ENCODE peak calls at places on chromosome 11, in five cellular contexts. Q is GM20000; A is endothelial cell of umbilical vein; L is activated CD8-positive, alpha-beta T cell treated with anti-CD3 and anti-CD28 coated beads for 36 hours; F is fibroblast of mammary gland. O is an unnamed sample.

GRCh38 chr11:115672999-115673411 is 168.8 kb upstream of the CADM1 start:
- DNase-seq in Q (no peak), A (no peak), L (no peak), F (no peak), O (no peak)

GRCh38 chr11:83437939-83438338 is 151.8 kb upstream of the CCDC90B start:
- DNase-seq in Q (no peak), A (no peak), L (no peak), F (no peak), O (no peak)

GRCh38 chr11:74269161-74269809 is 42.2 kb downstream of the P4HA3 start:
- DNase-seq in Q (no peak), A (no peak), L (peak), F (peak), O (no peak)

GRCh38 chr11:111540921-111541208 is 345 bp downstream of the LAYN start:
- DNase-seq in Q (peak), A (no peak), L (no peak), F (no peak), O (no peak)

GRCh38 chr11:36292311-36292722 is 3.1 kb upstream of the COMMD9 start:
- DNase-seq in Q (peak), A (peak), L (no peak), F (peak), O (no peak)

GRCh38 chr11:103035656-103036434 is 56.1 kb downstream of the DCUN1D5 start:
- DNase-seq in Q (peak), A (peak), L (peak), F (peak), O (no peak)

GRCh38 chr11:86688398-86689179 is 16.2 kb upstream of the ME3 start:
- DNase-seq in Q (no peak), A (no peak), L (peak), F (peak), O (no peak)

GRCh38 chr11:15720460-15720859 is 605.7 kb downstream of the INSC start:
- DNase-seq in Q (no peak), A (no peak), L (no peak), F (no peak), O (no peak)

GRCh38 chr11:43573233-43573632 is 107.3 kb upstream of the HSD17B12 start:
- DNase-seq in Q (peak), A (no peak), L (peak), F (peak), O (no peak)

GRCh38 chr11:46388619-46389449 is 2.7 kb downstream of the CHRM4 start:
- DNase-seq in Q (no peak), A (no peak), L (no peak), F (no peak), O (no peak)

GRCh38 chr11:123351375-123351774 is 78.7 kb upstream of the GRAMD1B start:
- DNase-seq in Q (no peak), A (no peak), L (no peak), F (no peak), O (no peak)

GRCh38 chr11:10413268-10413667 is 41.8 kb upstream of the AMPD3 start:
- DNase-seq in Q (no peak), A (peak), L (peak), F (no peak), O (no peak)

GRCh38 chr11:126415669-126416420 is 60.4 kb downstream of the ST3GAL4 start:
- DNase-seq in Q (no peak), A (no peak), L (no peak), F (no peak), O (no peak)

GRCh38 chr11:19553683-19554333 is 158.8 kb upstream of the NAV2 start:
- DNase-seq in Q (peak), A (peak), L (peak), F (peak), O (peak)

GRCh38 chr11:19552100-19552499 is 160.5 kb upstream of the NAV2 start:
- DNase-seq in Q (no peak), A (no peak), L (no peak), F (peak), O (no peak)

GRCh38 chr11:19555266-19555665 is 157.4 kb upstream of the NAV2 start:
- DNase-seq in Q (no peak), A (no peak), L (no peak), F (no peak), O (no peak)

GRCh38 chr11:19552684-19553083 is 160.0 kb upstream of the NAV2 start:
- DNase-seq in Q (no peak), A (no peak), L (no peak), F (no peak), O (no peak)

DNA sequence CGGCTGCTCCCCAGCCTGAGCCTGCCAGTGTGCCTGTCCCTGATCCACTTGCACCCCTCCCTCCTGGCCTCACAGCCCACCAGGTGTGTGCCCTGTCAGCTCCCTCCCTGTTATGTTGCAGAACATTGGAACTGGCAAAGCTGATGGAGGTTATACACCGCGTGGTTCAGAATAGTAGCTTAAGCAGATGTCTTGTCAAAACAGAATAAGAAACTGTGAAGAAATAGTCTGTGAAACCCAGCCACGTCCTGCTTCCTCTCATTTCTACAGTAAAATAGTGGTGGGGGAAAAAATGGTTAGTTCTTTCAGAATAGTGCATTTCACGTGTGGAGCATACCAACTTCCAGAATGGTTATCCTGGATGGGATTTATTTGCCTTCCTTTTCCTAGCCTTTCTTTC is 161.2 kb upstream of the NAV2 start:
- DNase-seq in Q (no peak), A (no peak), L (no peak), F (no peak), O (no peak)
- TF ChIP-seq CTCF in Q (no peak), A (no peak), L (no peak), F (no peak), O (no peak)

DNA sequence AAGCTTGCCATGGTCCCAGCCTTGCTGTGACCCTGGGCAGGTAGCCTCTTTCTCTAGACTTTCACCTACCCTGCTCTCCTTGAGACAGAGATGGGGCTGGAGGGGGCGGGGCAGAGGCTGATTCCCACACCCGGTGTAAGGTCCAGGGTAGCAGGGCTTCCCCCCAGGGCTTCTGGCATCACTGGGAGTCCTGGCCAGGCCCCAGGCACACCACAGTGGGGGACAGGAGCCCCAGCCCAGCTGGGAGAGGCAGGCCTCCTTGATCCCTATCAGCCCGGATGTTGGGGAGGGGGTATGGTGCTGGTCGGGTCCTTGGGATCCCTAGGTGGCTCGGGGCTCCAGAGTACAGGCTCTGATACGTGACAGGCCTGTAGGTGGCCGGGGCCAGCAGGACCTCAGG is 1.7 kb upstream of the NUDT8 start:
- DNase-seq in Q (no peak), A (no peak), L (no peak), F (no peak), O (no peak)
- TF ChIP-seq CTCF in Q (no peak), A (no peak), L (no peak), F (no peak), O (no peak)

GRCh38 chr11:131674051-131674755 is 303.8 kb downstream of the NTM start:
- DNase-seq in Q (peak), A (peak), L (peak), F (peak), O (no peak)
- TF ChIP-seq CTCF in Q (peak), A (peak), L (peak), F (peak), O (peak)

GRCh38 chr11:60870276-60870675 is 2.9 kb downstream of the ZP1 start:
- DNase-seq in Q (no peak), A (no peak), L (no peak), F (no peak), O (no peak)

GRCh38 chr11:60872952-60873524 is 5.7 kb downstream of the ZP1 start:
- DNase-seq in Q (no peak), A (no peak), L (no peak), F (peak), O (no peak)

GRCh38 chr11:60872124-60872951 is 5.0 kb downstream of the ZP1 start:
- DNase-seq in Q (no peak), A (no peak), L (no peak), F (peak), O (no peak)

GRCh38 chr11:60870733-60871377 is 3.5 kb downstream of the ZP1 start:
- DNase-seq in Q (no peak), A (no peak), L (peak), F (no peak), O (no peak)

DNA sequence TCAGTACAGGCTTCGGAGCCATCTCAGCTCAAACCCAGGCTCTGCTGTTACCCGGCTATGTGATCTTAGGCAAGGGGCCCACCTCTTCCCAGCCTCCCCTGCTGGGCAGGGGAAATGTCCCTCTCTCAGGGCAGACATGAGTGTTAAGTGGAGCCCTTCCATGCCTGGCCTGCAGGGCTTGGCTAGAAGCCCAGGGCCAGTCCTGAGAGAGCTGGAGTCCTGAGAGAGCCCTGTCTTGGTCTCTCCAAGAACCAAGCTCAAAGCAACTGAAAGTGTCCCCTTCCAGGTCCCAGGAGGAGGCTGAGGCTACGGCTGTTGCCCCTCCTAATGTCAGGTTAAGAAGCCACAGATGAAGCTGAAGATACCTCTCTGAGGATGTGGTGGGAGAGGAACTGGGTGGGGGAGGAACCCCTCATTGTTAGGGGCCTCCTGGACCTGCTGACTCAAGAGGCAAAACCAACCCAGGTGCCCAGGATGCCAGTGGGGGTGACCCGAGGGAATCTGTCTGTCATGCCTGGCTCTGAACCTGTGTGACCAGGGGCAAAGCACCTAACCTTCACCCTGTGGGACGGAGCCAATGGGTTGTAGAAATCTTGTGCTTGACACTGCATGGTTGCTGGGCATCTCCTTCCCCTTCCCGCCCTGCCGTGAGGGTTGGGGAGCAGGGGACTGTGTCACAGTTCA is 4.2 kb downstream of the ZP1 start:
- DNase-seq in Q (no peak), A (no peak), L (peak), F (peak), O (no peak)
- TF ChIP-seq CTCF in Q (no peak), A (no peak), L (no peak), F (peak), O (no peak)

DNA sequence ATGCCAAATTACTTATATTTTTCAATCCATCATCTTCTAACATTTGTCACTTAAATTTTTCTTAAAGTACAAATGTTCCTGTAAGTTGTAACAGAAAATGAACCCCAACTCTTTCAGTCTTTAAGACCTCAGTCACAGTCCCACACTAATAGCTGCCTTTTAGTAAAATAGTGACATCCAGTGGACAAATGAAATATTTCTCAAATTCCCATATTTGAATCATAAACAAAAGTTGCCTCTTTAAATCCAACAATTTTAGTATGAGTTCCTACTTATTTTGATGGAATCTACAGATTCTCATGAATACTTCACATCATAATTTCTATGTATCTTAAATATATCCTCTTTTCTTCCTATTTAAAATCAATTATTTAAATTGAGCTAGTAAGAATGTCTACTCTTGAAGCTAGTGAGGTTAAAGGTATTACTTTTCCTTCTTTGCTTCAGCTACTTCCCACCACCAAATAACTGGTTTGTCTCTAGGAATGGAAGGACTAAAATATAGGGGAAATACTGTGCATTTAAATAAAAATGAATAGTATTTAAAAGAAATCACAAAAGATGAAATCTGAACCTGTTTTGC is 9.2 kb downstream of the LIN7C start:
- DNase-seq in Q (no peak), A (peak), L (no peak), F (peak), O (no peak)
- TF ChIP-seq CTCF in Q (peak), A (peak), L (peak), F (peak), O (no peak)